ENCODE peak calls at places on chromosome 7, in six cellular contexts. V is NB4, E is ovary, M is KBM-7, F is HCT116, C is left cardiac atrium. Z is an unnamed sample.

GRCh38 chr7:151494569-151495284 is 25.0 kb downstream of the RHEB start:
- DNase-seq in V (no peak), E (no peak), M (no peak), F (no peak), C (no peak), Z (no peak)

GRCh38 chr7:27933691-27934565 is 194.0 kb downstream of the TAX1BP1 start:
- DNase-seq in V (peak; percentile 42), E (no peak), M (peak; percentile 38), F (no peak), C (no peak), Z (peak; percentile 9)

GRCh38 chr7:99124236-99124635 is 19.7 kb downstream of the SMURF1 start:
- DNase-seq in V (no peak), E (no peak), M (no peak), F (no peak), C (no peak), Z (no peak)

GRCh38 chr7:37074370-37074769 is 350.1 kb upstream of the AOAH start:
- DNase-seq in V (no peak), E (no peak), M (no peak), F (peak; percentile 40), C (no peak), Z (no peak)

GRCh38 chr7:729154-730000 is 2.3 kb upstream of the PRKAR1B start:
- DNase-seq in V (no peak), E (no peak), M (no peak), F (no peak), C (no peak), Z (no peak)

GRCh38 chr7:69800495-69800894 is 202.2 kb downstream of the AUTS2 start:
- DNase-seq in V (peak; percentile 20), E (peak; percentile 10), M (no peak), F (no peak), C (no peak), Z (no peak)

GRCh38 chr7:859368-860030 is 16.9 kb upstream of the GET4 start:
- DNase-seq in V (no peak), E (no peak), M (no peak), F (no peak), C (no peak), Z (no peak)

GRCh38 chr7:155490697-155491628 is 33.0 kb downstream of the EN2 start:
- DNase-seq in V (no peak), E (no peak), M (no peak), F (no peak), C (peak; percentile 78), Z (no peak)

GRCh38 chr7:1941464-1942025 is 271.5 kb downstream of the ELFN1 start:
- DNase-seq in V (peak; percentile 41), E (no peak), M (no peak), F (no peak), C (peak; percentile 7), Z (no peak)

GRCh38 chr7:6276911-6277408 is 4.5 kb upstream of the CYTH3 start:
- DNase-seq in V (no peak), E (no peak), M (no peak), F (no peak), C (no peak), Z (no peak)

GRCh38 chr7:90797596-90797995 is 201.5 kb downstream of the CDK14 start:
- DNase-seq in V (no peak), E (no peak), M (no peak), F (no peak), C (no peak), Z (no peak)

Z was measured in AML-193.